ENCODE peak calls at places on chromosomes 12 and 14, in six cellular contexts. N, G, S, K, V and B are unnamed samples.

GRCh38 chr12:119020377-119021360 is 39.3 kb downstream of the SRRM4 start:
- DNase-seq in N (no peak), G (peak), S (peak), K (no peak), V (no peak), B (no peak)

GRCh38 chr12:52813885-52814709 is at the start of gene KRT4:
- DNase-seq in N (no peak), G (peak), S (no peak), K (no peak), V (no peak), B (no peak)

GRCh38 chr12:51011960-51012359 is 14.2 kb downstream of the SLC11A2 start:
- DNase-seq in N (no peak), G (peak), S (no peak), K (no peak), V (no peak), B (no peak)

GRCh38 chr12:94721173-94721572 is 70.8 kb upstream of the TMCC3 start:
- DNase-seq in N (no peak), G (no peak), S (no peak), K (no peak), V (no peak), B (no peak)

GRCh38 chr12:76670776-76671175 is 93.1 kb upstream of the ZDHHC17 start:
- DNase-seq in N (peak), G (no peak), S (no peak), K (no peak), V (no peak), B (no peak)

GRCh38 chr14:60169722-60170121 is 4.5 kb upstream of the DHRS7 start:
- DNase-seq in N (no peak), G (no peak), S (no peak), K (no peak), V (no peak), B (no peak)

GRCh38 chr14:93953263-93953662 is 23.1 kb downstream of the ASB2 start:
- DNase-seq in N (no peak), G (peak), S (no peak), K (no peak), V (no peak), B (no peak)

GRCh38 chr12:51954465-51955361 is 3.2 kb downstream of the ACVR1B start:
- DNase-seq in N (no peak), G (peak), S (no peak), K (no peak), V (no peak), B (no peak)

GRCh38 chr14:94393474-94393873 is 5.1 kb upstream of the SERPINA1 start:
- DNase-seq in N (no peak), G (no peak), S (no peak), K (no peak), V (no peak), B (no peak)

GRCh38 chr12:50806176-50806575 is 36.5 kb upstream of the TMPRSS12 start:
- DNase-seq in N (no peak), G (peak), S (no peak), K (no peak), V (no peak), B (no peak)